ENCODE peak calls at places on chromosomes 4 and X, in ten cellular contexts. K, Q, E, T, G, F, C, L, M and V are unnamed samples.

GRCh38 chrX:26083093-26083492 is 55.0 kb upstream of the MAGEB18 start:
- DNase-seq in K (no peak), Q (no peak), E (no peak), T (no peak), G (no peak), F (no peak), C (no peak), L (no peak), M (no peak), V (no peak)

GRCh38 chr4:173264245-173264959 is 69.8 kb downstream of the HMGB2 start:
- DNase-seq in K (peak; percentile 21), Q (no peak), E (no peak), T (peak; percentile 96), G (no peak), F (peak; percentile 40), C (no peak), L (peak; percentile 17), M (no peak), V (no peak)

GRCh38 chrX:13412208-13412600 is 92.4 kb upstream of the ATXN3L start:
- DNase-seq in K (no peak), Q (no peak), E (no peak), T (no peak), G (no peak), F (no peak), C (no peak), L (no peak), M (no peak), V (no peak)

GRCh38 chr4:42306221-42307109 is 90.8 kb upstream of the SHISA3 start:
- DNase-seq in K (no peak), Q (no peak), E (no peak), T (no peak), G (no peak), F (no peak), C (no peak), L (no peak), M (peak; percentile 67), V (no peak)

GRCh38 chr4:101277661-101278060 is 69.7 kb downstream of the PPP3CA start:
- DNase-seq in K (no peak), Q (no peak), E (peak; percentile 48), T (no peak), G (peak; percentile 18), F (no peak), C (no peak), L (no peak), M (no peak), V (no peak)

GRCh38 chr4:39490322-39490721 is 31.5 kb downstream of the LIAS start:
- DNase-seq in K (no peak), Q (no peak), E (no peak), T (no peak), G (no peak), F (no peak), C (no peak), L (no peak), M (no peak), V (no peak)

GRCh38 chrX:37961118-37961517 is 45.2 kb upstream of the SYTL5 start:
- DNase-seq in K (no peak), Q (no peak), E (no peak), T (no peak), G (no peak), F (no peak), C (no peak), L (no peak), M (no peak), V (no peak)

GRCh38 chr4:84498203-84499026 is 677 bp downstream of the NKX6-1 start:
- DNase-seq in K (no peak), Q (no peak), E (no peak), T (no peak), G (no peak), F (peak; percentile 30), C (no peak), L (no peak), M (peak; percentile 56), V (no peak)

GRCh38 chr4:45803994-45804393 is 319.9 kb downstream of the GABRG1 start:
- DNase-seq in K (no peak), Q (no peak), E (no peak), T (no peak), G (no peak), F (no peak), C (no peak), L (no peak), M (no peak), V (no peak)

GRCh38 chr4:7660640-7661039 is 225.9 kb upstream of the PSAPL1 start:
- DNase-seq in K (no peak), Q (no peak), E (no peak), T (no peak), G (no peak), F (no peak), C (no peak), L (no peak), M (peak; percentile 14), V (no peak)

GRCh38 chrX:101430457-101431078 is 22.5 kb downstream of the HNRNPH2 start:
- DNase-seq in K (no peak), Q (no peak), E (no peak), T (no peak), G (no peak), F (no peak), C (no peak), L (no peak), M (no peak), V (no peak)

GRCh38 chrX:103586314-103586646 is 965 bp downstream of the TCEAL4 start:
- DNase-seq in K (peak; percentile 2), Q (peak; percentile 42), E (no peak), T (no peak), G (no peak), F (no peak), C (no peak), L (no peak), M (no peak), V (no peak)

GRCh38 chr4:133270021-133270570 is 121.0 kb downstream of the PCDH10 start:
- DNase-seq in K (no peak), Q (no peak), E (no peak), T (no peak), G (no peak), F (no peak), C (no peak), L (no peak), M (no peak), V (no peak)

GRCh38 chr4:133275246-133275645 is 126.2 kb downstream of the PCDH10 start:
- DNase-seq in K (no peak), Q (no peak), E (no peak), T (no peak), G (no peak), F (no peak), C (no peak), L (no peak), M (no peak), V (no peak)
- TF ChIP-seq CTCF in K (no peak), Q (no peak), E (no peak), T (no peak), G (no peak), F (no peak), C (no peak), L (no peak), M (no peak), V (no peak)

GRCh38 chrX:128460835-128461234 is 408.6 kb upstream of the ACTRT1 start:
- DNase-seq in K (no peak), Q (no peak), E (no peak), T (no peak), G (no peak), F (no peak), C (no peak), L (no peak), M (no peak), V (no peak)
- TF ChIP-seq CTCF in K (no peak), Q (no peak), E (no peak), T (peak; percentile 27), G (no peak), F (no peak), C (no peak), L (no peak), M (no peak), V (peak; percentile 50)

DNA sequence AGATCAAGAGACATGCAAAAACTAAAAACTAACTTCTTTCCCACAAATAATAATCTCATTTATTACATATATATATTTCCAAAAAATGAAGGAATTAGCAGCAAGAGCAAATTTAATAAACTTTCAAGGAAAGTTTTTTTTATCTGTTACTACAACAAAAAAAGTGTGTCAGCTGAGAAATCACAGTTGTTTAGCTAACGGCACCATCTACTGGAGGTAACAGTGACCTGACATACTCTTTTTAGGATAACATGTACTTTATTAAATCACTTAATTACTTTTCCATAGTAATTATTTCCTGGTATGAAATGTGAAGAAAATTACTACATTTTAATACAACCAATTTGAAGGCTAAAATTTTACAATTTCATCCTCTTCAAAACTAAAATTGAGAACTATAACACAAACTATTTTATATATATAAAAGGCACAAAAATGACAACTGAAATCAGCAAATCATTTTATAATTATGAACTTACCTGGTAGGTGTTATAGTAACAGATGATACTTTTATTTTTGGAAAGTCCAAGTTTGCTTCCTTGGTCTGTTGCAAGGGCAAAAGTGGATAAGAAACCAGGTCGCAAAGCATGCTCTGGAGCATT is 9.1 kb downstream of the LAMTOR3 start:
- DNase-seq in K (peak; percentile 17), Q (no peak), E (no peak), T (peak; percentile 30), G (no peak), F (peak; percentile 62), C (no peak), L (peak; percentile 14), M (no peak), V (no peak)
- TF ChIP-seq CTCF in K (no peak), Q (peak; percentile 40), E (peak; percentile 75), T (peak; percentile 65), G (peak; percentile 39), F (peak; percentile 81), C (no peak), L (peak; percentile 50), M (no peak), V (peak; percentile 78)

GRCh38 chr4:52657317-52657629 is 1.8 kb downstream of the USP46 start:
- DNase-seq in K (peak; percentile 9), Q (no peak), E (no peak), T (no peak), G (no peak), F (no peak), C (no peak), L (no peak), M (peak; percentile 20), V (no peak)

GRCh38 chr4:52659722-52660261 is 691 bp upstream of the USP46 start:
- DNase-seq in K (peak; percentile 42), Q (peak; percentile 89), E (no peak), T (peak; percentile 11), G (no peak), F (peak; percentile 35), C (peak; percentile 41), L (peak; percentile 40), M (peak; percentile 43), V (no peak)

GRCh38 chr4:52659016-52659721 is at the start of gene USP46:
- DNase-seq in K (peak; percentile 71), Q (peak; percentile 86), E (peak; percentile 42), T (peak; percentile 53), G (no peak), F (peak; percentile 67), C (peak; percentile 49), L (peak; percentile 92), M (peak; percentile 83), V (peak; percentile 61)

GRCh38 chr4:52658671-52659015 is 458 bp downstream of the USP46 start:
- DNase-seq in K (no peak), Q (no peak), E (no peak), T (peak; percentile 15), G (no peak), F (no peak), C (no peak), L (peak; percentile 45), M (peak; percentile 52), V (no peak)

GRCh38 chr4:52657630-52658501 is 1.2 kb downstream of the USP46 start:
- DNase-seq in K (peak; percentile 12), Q (no peak), E (peak; percentile 35), T (no peak), G (no peak), F (peak; percentile 9), C (no peak), L (no peak), M (peak; percentile 62), V (peak; percentile 6)
- TF ChIP-seq CTCF in K (no peak), Q (no peak), E (no peak), T (no peak), G (peak; percentile 15), F (no peak), C (no peak), L (no peak), M (no peak), V (peak; percentile 11)